ENCODE peak calls at places on chromosomes 2 and 18, in five cellular contexts. B is astrocyte, H is OCI-LY7, F is IMR-90, O is A549. N is an unnamed sample.

GRCh38 chr2:96103906-96104861 is 12.2 kb downstream of the ADRA2B start:
- DNase-seq in O (no peak), B (no peak), H (no peak), F (no peak), N (no peak)

GRCh38 chr2:45707034-45707433 is 55.6 kb downstream of the PRKCE start:
- DNase-seq in F (no peak), H (no peak), B (no peak), O (no peak), N (no peak)

GRCh38 chr2:241047253-241048010 is 49.0 kb downstream of the SNED1 start:
- DNase-seq in H (no peak), F (no peak), B (no peak), O (no peak), N (no peak)

GRCh38 chr2:95670167-95670566 is 78.4 kb downstream of the TRIM43 start:
- DNase-seq in F (peak; percentile 70), H (no peak), O (no peak), B (peak; percentile 67), N (peak; percentile 46)

GRCh38 chr2:6937582-6937981 is 20.4 kb downstream of the RNF144A start:
- DNase-seq in O (no peak), F (no peak), B (no peak), H (no peak), N (no peak)

GRCh38 chr2:238433941-238434845 is 7.5 kb downstream of the ASB1 start:
- DNase-seq in F (peak; percentile 96), O (no peak), B (peak; percentile 95), H (no peak), N (peak; percentile 80)

GRCh38 chr2:28250006-28250405 is 142.7 kb upstream of the FOSL2 start:
- DNase-seq in H (no peak), O (peak; percentile 80), B (peak; percentile 83), F (peak; percentile 91), N (peak; percentile 95)

GRCh38 chr2:232402518-232402917 is 4.1 kb upstream of the ALPG start:
- DNase-seq in H (no peak), O (no peak), F (no peak), B (no peak), N (no peak)

GRCh38 chr18:24488824-24489493 is 28.5 kb downstream of the HRH4 start:
- DNase-seq in H (peak; percentile 67), F (peak; percentile 41), B (peak; percentile 11), O (peak; percentile 18), N (peak; percentile 74)

GRCh38 chr2:221571108-221571390 is 1.1 kb downstream of the EPHA4 start:
- DNase-seq in O (no peak), F (peak; percentile 17), B (peak; percentile 36), H (no peak), N (no peak)

GRCh38 chr2:68746408-68746807 is 11.8 kb downstream of the ARHGAP25 start:
- DNase-seq in B (no peak), H (no peak), O (no peak), F (no peak), N (no peak)

GRCh38 chr2:120388222-120389035 is 42.5 kb downstream of the INHBB start:
- DNase-seq in B (no peak), F (no peak), H (no peak), O (no peak), N (no peak)

GRCh38 chr2:136114392-136114791 is 3.6 kb downstream of the CXCR4 start:
- DNase-seq in B (no peak), F (no peak), H (no peak), O (no peak), N (no peak)

GRCh38 chr2:24613154-24613814 is 122.2 kb downstream of the NCOA1 start:
- DNase-seq in H (peak; percentile 72), O (peak; percentile 25), B (peak; percentile 5), F (peak; percentile 76), N (peak; percentile 59)

GRCh38 chr18:74530584-74530862 is 3.8 kb upstream of the CNDP1 start:
- DNase-seq in O (no peak), F (no peak), B (no peak), H (no peak), N (no peak)

GRCh38 chr2:241208058-241208457 is 19.6 kb downstream of the ANO7 start:
- DNase-seq in H (no peak), B (no peak), O (no peak), F (no peak), N (no peak)

GRCh38 chr2:168518555-168519066 is 62.5 kb downstream of the CERS6 start:
- DNase-seq in H (no peak), O (no peak), B (peak; percentile 73), F (peak; percentile 34), N (no peak)

DNA sequence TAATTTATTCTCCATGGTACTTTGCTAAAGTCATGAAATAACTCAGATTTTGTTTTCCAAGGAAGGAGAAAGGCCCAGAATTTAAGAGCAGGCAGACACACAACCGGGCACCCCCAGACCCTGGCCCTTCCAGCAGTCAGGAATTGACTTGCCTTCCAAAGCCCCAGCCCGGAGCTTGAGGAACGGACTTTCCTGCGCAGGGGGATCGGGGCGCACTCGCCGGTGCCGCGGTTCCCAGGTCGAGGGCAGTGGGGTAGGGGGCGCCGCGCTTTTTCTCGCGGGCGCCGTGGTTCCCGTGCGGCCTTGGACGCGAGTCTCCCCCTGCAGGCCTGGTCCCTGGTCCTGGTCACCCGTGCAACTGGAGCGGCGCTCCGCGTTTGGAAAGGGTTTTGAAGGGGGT is 1.2 kb downstream of the ZNF236 start:
- DNase-seq in H (peak; percentile 53), O (peak; percentile 50), F (peak; percentile 15), B (peak; percentile 14), N (no peak)
- TF ChIP-seq CTCF in H (peak; percentile 63), O (peak; percentile 31), F (peak; percentile 29), B (no peak), N (peak; percentile 21)

GRCh38 chr2:200300065-200300464 is 6.4 kb upstream of the SPATS2L start:
- DNase-seq in O (no peak), F (no peak), H (no peak), B (no peak), N (peak; percentile 31)
- H3K4me2 ChIP-seq in O (peak overlapping the region; percentile 66), F (no peak overlapping the region), H (no peak overlapping the region), B (no peak overlapping the region), N (peak overlapping the region; percentile 33)

DNA sequence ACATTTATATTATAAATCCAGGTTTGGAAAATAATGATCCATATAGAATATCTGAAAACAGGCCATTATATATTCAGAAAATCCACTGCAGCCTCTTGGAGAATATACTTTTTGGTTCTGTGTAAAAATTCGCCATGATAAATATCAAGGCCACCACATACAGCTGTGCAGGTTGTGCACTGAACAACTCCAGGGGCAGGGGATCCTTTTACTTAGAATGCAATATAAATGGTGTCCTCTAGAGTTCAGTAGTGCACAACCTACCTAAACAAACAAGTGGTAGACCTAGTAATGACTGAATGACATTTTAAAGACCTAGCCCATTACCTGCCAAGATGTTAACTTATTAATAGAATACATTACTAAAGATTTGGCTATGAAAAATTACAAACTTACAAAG is 22.4 kb downstream of the MOGAT1 start:
- DNase-seq in B (no peak), O (peak; percentile 49), F (no peak), H (peak; percentile 33), N (peak; percentile 61)
- TF ChIP-seq CTCF in B (peak; percentile 21), O (peak; percentile 59), F (peak; percentile 37), H (peak; percentile 69), N (peak; percentile 65)

DNA sequence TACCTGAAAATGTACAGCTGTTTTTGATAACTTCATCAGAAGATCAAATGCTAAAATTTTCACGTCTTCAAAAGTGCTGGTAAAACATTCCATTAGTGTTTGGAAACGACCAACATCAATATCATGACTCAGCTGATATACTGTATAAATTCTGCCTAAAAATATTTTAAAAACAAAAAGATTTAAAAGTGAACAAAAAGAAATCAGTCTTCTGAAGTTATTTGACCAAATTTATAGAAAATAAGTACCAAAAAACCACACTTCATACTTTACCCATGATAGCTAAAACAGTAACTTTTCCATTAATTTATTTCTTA is 35.6 kb downstream of the THADA start:
- DNase-seq in H (no peak), O (no peak), F (no peak), B (no peak), N (no peak)
- H3K4me2 ChIP-seq in H (no peak overlapping the region), O (no peak overlapping the region), F (no peak overlapping the region), B (no peak overlapping the region), N (no peak overlapping the region)

GRCh38 chr2:59029058-59029457 is 787.9 kb upstream of the FANCL start:
- DNase-seq in F (no peak), O (no peak), B (no peak), H (no peak), N (no peak)

GRCh38 chr2:59019551-59020164 is 778.5 kb upstream of the FANCL start:
- DNase-seq in H (no peak), O (no peak), F (no peak), B (no peak), N (no peak)

GRCh38 chr2:59027320-59027719 is 786.2 kb upstream of the FANCL start:
- DNase-seq in H (no peak), F (no peak), B (no peak), O (no peak), N (no peak)

GRCh38 chr2:59021786-59022185 is 780.7 kb upstream of the FANCL start:
- DNase-seq in O (no peak), B (no peak), F (no peak), H (no peak), N (no peak)

GRCh38 chr2:59025157-59025757 is 784.1 kb upstream of the FANCL start:
- DNase-seq in O (peak; percentile 34), F (peak; percentile 26), H (peak; percentile 47), B (no peak), N (peak; percentile 37)
- TF ChIP-seq CTCF in O (peak; percentile 65), F (peak; percentile 59), H (peak; percentile 92), B (peak; percentile 66), N (peak; percentile 94)

GRCh38 chr18:59340312-59340711 is 18.8 kb downstream of the LMAN1 start:
- DNase-seq in O (no peak), B (no peak), F (no peak), H (no peak), N (no peak)
- H3K4me2 ChIP-seq in O (no peak overlapping the region), B (no peak overlapping the region), F (no peak overlapping the region), H (no peak overlapping the region), N (no peak overlapping the region)

GRCh38 chr18:9082763-9083510 is 19.6 kb upstream of the NDUFV2 start:
- DNase-seq in H (peak; percentile 38), O (no peak), B (no peak), F (no peak), N (no peak)
- TF ChIP-seq CTCF in H (no peak), O (no peak), B (no peak), F (no peak), N (no peak)

N was measured in PC-3.